ENCODE peak calls at places on chromosome X, in seven cellular contexts. One of them, this sample, is unnamed.

GRCh38 chrX:81195712-81196111 is 6.0 kb downstream of the HMGN5 start:
- DNase-seq in K562: peak; percentile 25
- DNase-seq in IMR-90: peak; percentile 52
- DNase-seq in HepG2: peak; percentile 27
- DNase-seq in HCT116: peak; percentile 33
- DNase-seq in GM12878: no peak
- DNase-seq in SK-N-SH: peak; percentile 38
- DNase-seq in this sample: peak; percentile 13

GRCh38 chrX:111270339-111270738 is at the start of gene CAPN6:
- DNase-seq in K562: no peak
- DNase-seq in IMR-90: peak; percentile 5
- DNase-seq in GM12878: no peak
- DNase-seq in HepG2: no peak
- DNase-seq in HCT116: no peak
- DNase-seq in SK-N-SH: no peak
- DNase-seq in this sample: peak; percentile 1

GRCh38 chrX:72572248-72573157 is at the start of gene HDAC8:
- DNase-seq in GM12878: peak; percentile 63
- DNase-seq in HepG2: peak; percentile 76
- DNase-seq in SK-N-SH: peak; percentile 80
- DNase-seq in K562: peak; percentile 65
- DNase-seq in HCT116: peak; percentile 70
- DNase-seq in IMR-90: peak; percentile 86
- DNase-seq in this sample: peak; percentile 48

GRCh38 chrX:24081661-24082154 is 27.0 kb downstream of the EIF2S3 start:
- DNase-seq in IMR-90: peak; percentile 63
- DNase-seq in HepG2: peak; percentile 44
- DNase-seq in SK-N-SH: peak; percentile 51
- DNase-seq in HCT116: peak; percentile 50
- DNase-seq in GM12878: no peak
- DNase-seq in K562: peak; percentile 10
- DNase-seq in this sample: no peak

GRCh38 chrX:129553619-129554288 is 13.7 kb downstream of the OCRL start:
- DNase-seq in K562: no peak
- DNase-seq in IMR-90: no peak
- DNase-seq in HCT116: no peak
- DNase-seq in SK-N-SH: no peak
- DNase-seq in GM12878: peak; percentile 27
- DNase-seq in HepG2: no peak
- DNase-seq in this sample: no peak

GRCh38 chrX:103879339-103879738 is 47.3 kb upstream of the RAB9B start:
- DNase-seq in IMR-90: peak; percentile 52
- DNase-seq in K562: no peak
- DNase-seq in GM12878: no peak
- DNase-seq in HepG2: no peak
- DNase-seq in SK-N-SH: no peak
- DNase-seq in HCT116: no peak
- DNase-seq in this sample: no peak

GRCh38 chrX:42466706-42467105 is 311.3 kb downstream of the PPP1R2C start:
- DNase-seq in K562: no peak
- DNase-seq in GM12878: no peak
- DNase-seq in HCT116: no peak
- DNase-seq in IMR-90: no peak
- DNase-seq in SK-N-SH: no peak
- DNase-seq in HepG2: no peak
- DNase-seq in this sample: no peak

GRCh38 chrX:39896951-39897740 is 200.6 kb downstream of the BCOR start:
- DNase-seq in HCT116: no peak
- DNase-seq in HepG2: peak; percentile 24
- DNase-seq in SK-N-SH: no peak
- DNase-seq in IMR-90: peak; percentile 62
- DNase-seq in GM12878: no peak
- DNase-seq in K562: no peak
- DNase-seq in this sample: peak; percentile 38

GRCh38 chrX:1524874-1525582 is 12.0 kb downstream of the P2RY8 start:
- DNase-seq in HepG2: no peak
- DNase-seq in GM12878: no peak
- DNase-seq in IMR-90: no peak
- DNase-seq in K562: no peak
- DNase-seq in HCT116: no peak
- DNase-seq in SK-N-SH: no peak
- DNase-seq in this sample: no peak

GRCh38 chrX:373641-374471 is 12.9 kb downstream of the PPP2R3B start:
- DNase-seq in GM12878: no peak
- DNase-seq in SK-N-SH: no peak
- DNase-seq in HepG2: peak; percentile 27
- DNase-seq in K562: no peak
- DNase-seq in HCT116: no peak
- DNase-seq in IMR-90: peak; percentile 27
- DNase-seq in this sample: peak; percentile 50

GRCh38 chrX:150291014-150291413 is 72.1 kb upstream of the MAMLD1 start:
- DNase-seq in HepG2: no peak
- DNase-seq in K562: no peak
- DNase-seq in IMR-90: no peak
- DNase-seq in SK-N-SH: no peak
- DNase-seq in HCT116: no peak
- DNase-seq in GM12878: no peak
- DNase-seq in this sample: no peak

GRCh38 chrX:111869639-111870034 is 6.3 kb upstream of the TRPC5OS start:
- DNase-seq in HepG2: no peak
- DNase-seq in IMR-90: peak; percentile 63
- DNase-seq in K562: peak; percentile 21
- DNase-seq in HCT116: peak; percentile 16
- DNase-seq in GM12878: peak; percentile 19
- DNase-seq in SK-N-SH: peak; percentile 44
- DNase-seq in this sample: peak; percentile 57

GRCh38 chrX:118346258-118347094 is 570 bp downstream of the WDR44 start:
- DNase-seq in IMR-90: no peak
- DNase-seq in GM12878: no peak
- DNase-seq in HepG2: peak; percentile 7
- DNase-seq in HCT116: no peak
- DNase-seq in SK-N-SH: peak; percentile 54
- DNase-seq in K562: peak; percentile 53
- DNase-seq in this sample: peak; percentile 46

GRCh38 chrX:119512145-119512800 is 44.0 kb downstream of the SLC25A5 start:
- DNase-seq in HepG2: peak; percentile 75
- DNase-seq in HCT116: peak; percentile 48
- DNase-seq in IMR-90: peak; percentile 66
- DNase-seq in SK-N-SH: peak; percentile 80
- DNase-seq in GM12878: no peak
- DNase-seq in K562: peak; percentile 78
- DNase-seq in this sample: peak; percentile 88

GRCh38 chrX:10618911-10619310 is 1.5 kb downstream of the MID1 start:
- DNase-seq in GM12878: no peak
- DNase-seq in HepG2: no peak
- DNase-seq in HCT116: no peak
- DNase-seq in IMR-90: no peak
- DNase-seq in SK-N-SH: no peak
- DNase-seq in K562: no peak
- DNase-seq in this sample: no peak

GRCh38 chrX:10619311-10620015 is 922 bp downstream of the MID1 start:
- DNase-seq in SK-N-SH: peak; percentile 13
- DNase-seq in HepG2: no peak
- DNase-seq in GM12878: no peak
- DNase-seq in HCT116: no peak
- DNase-seq in K562: no peak
- DNase-seq in IMR-90: no peak
- DNase-seq in this sample: no peak

GRCh38 chrX:10617964-10618342 is 2.4 kb downstream of the MID1 start:
- DNase-seq in SK-N-SH: peak; percentile 11
- DNase-seq in IMR-90: peak; percentile 75
- DNase-seq in HCT116: no peak
- DNase-seq in HepG2: no peak
- DNase-seq in K562: no peak
- DNase-seq in GM12878: no peak
- DNase-seq in this sample: peak; percentile 55

GRCh38 chrX:10622197-10622596 is 1.8 kb upstream of the MID1 start:
- DNase-seq in HepG2: no peak
- DNase-seq in IMR-90: peak; percentile 25
- DNase-seq in K562: no peak
- DNase-seq in SK-N-SH: no peak
- DNase-seq in GM12878: no peak
- DNase-seq in HCT116: no peak
- DNase-seq in this sample: no peak

GRCh38 chrX:10620121-10620699 is at the start of gene MID1:
- DNase-seq in GM12878: no peak
- DNase-seq in IMR-90: peak; percentile 80
- DNase-seq in HepG2: no peak
- DNase-seq in HCT116: peak; percentile 55
- DNase-seq in K562: peak; percentile 5
- DNase-seq in SK-N-SH: peak; percentile 78
- DNase-seq in this sample: peak; percentile 85
- TF ChIP-seq RAD21 in GM12878: no peak
- TF ChIP-seq RAD21 in IMR-90: no peak
- TF ChIP-seq RAD21 in HepG2: no peak
- TF ChIP-seq RAD21 in HCT116: no peak
- TF ChIP-seq RAD21 in K562: no peak
- TF ChIP-seq RAD21 in SK-N-SH: no peak
- TF ChIP-seq RAD21 in this sample: no peak

DNA sequence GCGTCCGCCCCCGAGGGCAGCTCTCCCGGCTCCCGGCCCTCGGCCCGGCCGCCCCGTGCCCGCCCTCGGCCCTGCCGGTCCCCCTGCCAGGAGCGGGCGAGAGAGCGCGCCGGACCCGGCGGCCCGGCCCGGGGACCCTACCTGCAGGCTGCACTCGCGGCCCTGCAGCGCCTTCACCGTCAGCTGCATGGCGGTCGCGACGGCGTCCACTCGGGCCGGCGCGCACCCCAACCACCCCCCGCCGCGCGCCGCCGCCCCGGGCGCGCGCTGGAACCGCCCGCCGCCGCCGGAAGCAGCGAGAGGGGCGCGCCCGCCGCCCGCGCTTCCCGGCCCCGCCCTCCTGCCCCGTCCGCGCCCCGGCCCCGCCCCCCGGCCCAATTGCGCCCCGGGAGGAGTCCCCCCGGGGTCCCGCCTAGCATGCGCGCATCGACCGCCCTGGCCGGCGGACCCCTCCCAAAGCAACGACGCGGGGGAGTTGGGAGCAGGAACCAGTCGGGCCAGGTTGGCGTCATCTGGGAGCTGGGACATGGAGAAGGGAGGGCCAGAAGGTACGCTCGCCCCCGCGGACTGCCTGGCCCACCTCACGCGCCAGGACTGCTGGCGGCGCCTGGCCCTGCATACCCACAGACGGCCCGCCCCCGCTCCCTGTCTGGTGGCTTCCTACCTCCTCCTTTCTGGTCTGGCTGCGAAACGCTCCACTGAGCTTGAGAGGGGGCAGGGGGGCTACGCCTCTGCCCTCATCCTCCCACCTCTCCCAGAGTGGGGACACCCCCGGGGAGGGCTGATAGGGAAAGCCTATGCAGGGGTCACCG is at the start of gene UBL4A:
- DNase-seq in GM12878: no peak
- DNase-seq in HepG2: no peak
- DNase-seq in K562: peak; percentile 83
- DNase-seq in SK-N-SH: peak; percentile 86
- DNase-seq in IMR-90: peak; percentile 11
- DNase-seq in HCT116: peak; percentile 12
- DNase-seq in this sample: peak; percentile 33
- TF ChIP-seq RAD21 in GM12878: no peak
- TF ChIP-seq RAD21 in HepG2: no peak
- TF ChIP-seq RAD21 in K562: no peak
- TF ChIP-seq RAD21 in SK-N-SH: no peak
- TF ChIP-seq RAD21 in IMR-90: no peak
- TF ChIP-seq RAD21 in HCT116: no peak
- TF ChIP-seq RAD21 in this sample: no peak

DNA sequence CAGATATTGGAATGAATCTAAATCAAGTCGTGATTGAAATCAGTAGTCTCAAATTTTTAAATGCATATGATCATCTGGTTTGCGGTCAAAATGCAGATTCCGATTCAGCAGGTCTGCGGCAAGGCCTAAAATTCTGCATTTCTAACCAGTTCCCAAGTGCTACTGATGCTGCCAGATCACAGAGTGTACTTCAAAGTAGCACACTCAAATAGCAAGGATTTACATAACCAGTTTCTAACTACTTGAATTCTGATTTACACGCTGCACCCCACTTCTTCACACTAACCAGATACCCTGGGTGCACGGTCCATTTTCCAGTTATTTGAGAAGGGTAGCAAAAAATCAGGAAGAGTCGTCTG is 761 bp downstream of the MBTPS2 start:
- DNase-seq in GM12878: no peak
- DNase-seq in K562: no peak
- DNase-seq in HCT116: no peak
- DNase-seq in HepG2: no peak
- DNase-seq in IMR-90: peak; percentile 5
- DNase-seq in SK-N-SH: no peak
- DNase-seq in this sample: no peak
- TF ChIP-seq RAD21 in GM12878: no peak
- TF ChIP-seq RAD21 in K562: no peak
- TF ChIP-seq RAD21 in HCT116: no peak
- TF ChIP-seq RAD21 in HepG2: no peak
- TF ChIP-seq RAD21 in IMR-90: no peak
- TF ChIP-seq RAD21 in SK-N-SH: no peak
- TF ChIP-seq RAD21 in this sample: no peak

GRCh38 chrX:130645955-130646583 is 244.3 kb downstream of the RBMX2 start:
- DNase-seq in GM12878: no peak
- DNase-seq in K562: no peak
- DNase-seq in HepG2: peak; percentile 27
- DNase-seq in IMR-90: no peak
- DNase-seq in HCT116: no peak
- DNase-seq in SK-N-SH: no peak
- DNase-seq in this sample: no peak

GRCh38 chrX:130654409-130654970 is 248.5 kb downstream of the ENOX2 start:
- DNase-seq in HepG2: no peak
- DNase-seq in HCT116: no peak
- DNase-seq in SK-N-SH: peak; percentile 33
- DNase-seq in K562: no peak
- DNase-seq in GM12878: no peak
- DNase-seq in IMR-90: peak; percentile 43
- DNase-seq in this sample: no peak

GRCh38 chrX:130647468-130647867 is 245.7 kb downstream of the RBMX2 start:
- DNase-seq in SK-N-SH: no peak
- DNase-seq in GM12878: no peak
- DNase-seq in IMR-90: no peak
- DNase-seq in K562: no peak
- DNase-seq in HepG2: no peak
- DNase-seq in HCT116: no peak
- DNase-seq in this sample: no peak

GRCh38 chrX:130652824-130653578 is 250.0 kb downstream of the ENOX2 start:
- DNase-seq in HCT116: no peak
- DNase-seq in IMR-90: no peak
- DNase-seq in K562: no peak
- DNase-seq in SK-N-SH: no peak
- DNase-seq in HepG2: no peak
- DNase-seq in GM12878: no peak
- DNase-seq in this sample: no peak

DNA sequence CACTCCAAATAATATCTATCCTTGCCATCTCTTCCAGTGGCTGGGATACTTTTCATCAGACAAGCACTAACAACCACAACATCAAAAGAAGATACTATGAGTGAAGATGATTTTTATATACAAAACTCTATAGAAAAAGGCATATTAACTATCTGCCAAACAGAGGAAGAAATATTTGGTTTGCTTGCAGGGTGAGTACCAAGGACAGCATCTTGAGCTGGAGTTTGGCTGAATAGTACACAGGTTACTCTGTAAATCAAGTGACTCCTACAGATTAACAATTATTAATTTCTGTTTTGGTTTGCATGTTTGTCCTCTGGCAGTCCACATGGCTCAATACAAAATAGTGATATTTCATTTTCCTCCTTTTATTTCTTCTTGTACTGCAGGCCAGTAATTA is 248.0 kb downstream of the RBMX2 start:
- DNase-seq in SK-N-SH: no peak
- DNase-seq in IMR-90: no peak
- DNase-seq in HepG2: no peak
- DNase-seq in GM12878: no peak
- DNase-seq in K562: no peak
- DNase-seq in HCT116: no peak
- DNase-seq in this sample: no peak
- TF ChIP-seq RAD21 in SK-N-SH: no peak
- TF ChIP-seq RAD21 in IMR-90: no peak
- TF ChIP-seq RAD21 in HepG2: no peak
- TF ChIP-seq RAD21 in GM12878: no peak
- TF ChIP-seq RAD21 in K562: no peak
- TF ChIP-seq RAD21 in HCT116: no peak
- TF ChIP-seq RAD21 in this sample: no peak

This sample was measured in A549.